ENCODE peak calls at places on chromosomes 3 and 15, in ten cellular contexts. One of them, this sample, is unnamed.

GRCh38 chr3:151379083-151379734 is 5.3 kb downstream of the P2RY12 start:
- DNase-seq in transverse colon: peak; percentile 11
- DNase-seq in heart left ventricle: no peak
- DNase-seq in IMR-90: no peak
- DNase-seq in uterus: no peak
- DNase-seq in esophagus squamous epithelium: no peak
- DNase-seq in A549: peak; percentile 29
- DNase-seq in breast epithelium: no peak
- DNase-seq in sigmoid colon: no peak
- DNase-seq in suprapubic skin: no peak
- DNase-seq in this sample: no peak

GRCh38 chr15:74633781-74634180 is 18.1 kb downstream of the CLK3 start:
- DNase-seq in sigmoid colon: no peak
- DNase-seq in A549: no peak
- DNase-seq in breast epithelium: no peak
- DNase-seq in suprapubic skin: no peak
- DNase-seq in transverse colon: no peak
- DNase-seq in esophagus squamous epithelium: no peak
- DNase-seq in uterus: no peak
- DNase-seq in IMR-90: no peak
- DNase-seq in heart left ventricle: no peak
- DNase-seq in this sample: no peak

GRCh38 chr3:36944012-36944640 is 728 bp downstream of the TRANK1 start:
- DNase-seq in heart left ventricle: peak; percentile 57
- DNase-seq in IMR-90: peak; percentile 59
- DNase-seq in transverse colon: peak; percentile 57
- DNase-seq in sigmoid colon: peak; percentile 80
- DNase-seq in esophagus squamous epithelium: no peak
- DNase-seq in A549: peak; percentile 49
- DNase-seq in breast epithelium: peak; percentile 21
- DNase-seq in uterus: peak; percentile 62
- DNase-seq in suprapubic skin: peak; percentile 80
- DNase-seq in this sample: peak; percentile 89

GRCh38 chr3:194642769-194643168 is 9.6 kb upstream of the TMEM44 start:
- DNase-seq in sigmoid colon: no peak
- DNase-seq in suprapubic skin: no peak
- DNase-seq in breast epithelium: no peak
- DNase-seq in esophagus squamous epithelium: no peak
- DNase-seq in heart left ventricle: no peak
- DNase-seq in IMR-90: no peak
- DNase-seq in A549: no peak
- DNase-seq in transverse colon: no peak
- DNase-seq in uterus: no peak
- DNase-seq in this sample: no peak

GRCh38 chr15:25061808-25062550 is 107.2 kb downstream of the SNRPN start:
- DNase-seq in esophagus squamous epithelium: no peak
- DNase-seq in uterus: peak; percentile 2
- DNase-seq in sigmoid colon: no peak
- DNase-seq in heart left ventricle: no peak
- DNase-seq in transverse colon: no peak
- DNase-seq in suprapubic skin: peak; percentile 45
- DNase-seq in IMR-90: no peak
- DNase-seq in breast epithelium: no peak
- DNase-seq in A549: no peak
- DNase-seq in this sample: no peak

GRCh38 chr3:31410411-31410810 is 122.3 kb upstream of the STT3B start:
- DNase-seq in esophagus squamous epithelium: no peak
- DNase-seq in A549: no peak
- DNase-seq in transverse colon: no peak
- DNase-seq in IMR-90: no peak
- DNase-seq in breast epithelium: no peak
- DNase-seq in suprapubic skin: no peak
- DNase-seq in uterus: no peak
- DNase-seq in heart left ventricle: no peak
- DNase-seq in sigmoid colon: no peak
- DNase-seq in this sample: no peak

GRCh38 chr3:43019168-43019765 is 40.2 kb downstream of the GASK1A start:
- DNase-seq in uterus: no peak
- DNase-seq in heart left ventricle: no peak
- DNase-seq in breast epithelium: no peak
- DNase-seq in transverse colon: no peak
- DNase-seq in suprapubic skin: peak; percentile 55
- DNase-seq in IMR-90: no peak
- DNase-seq in esophagus squamous epithelium: no peak
- DNase-seq in sigmoid colon: no peak
- DNase-seq in A549: no peak
- DNase-seq in this sample: peak; percentile 48

GRCh38 chr3:180870008-180870733 is 42.3 kb upstream of the FXR1 start:
- DNase-seq in heart left ventricle: peak; percentile 12
- DNase-seq in sigmoid colon: peak; percentile 68
- DNase-seq in breast epithelium: no peak
- DNase-seq in uterus: peak; percentile 36
- DNase-seq in esophagus squamous epithelium: no peak
- DNase-seq in A549: no peak
- DNase-seq in IMR-90: no peak
- DNase-seq in transverse colon: peak; percentile 9
- DNase-seq in suprapubic skin: peak; percentile 81
- DNase-seq in this sample: peak; percentile 86

GRCh38 chr3:133169669-133170068 is 131.5 kb downstream of the TMEM108 start:
- DNase-seq in A549: no peak
- DNase-seq in heart left ventricle: no peak
- DNase-seq in IMR-90: no peak
- DNase-seq in sigmoid colon: no peak
- DNase-seq in uterus: no peak
- DNase-seq in transverse colon: no peak
- DNase-seq in suprapubic skin: no peak
- DNase-seq in breast epithelium: no peak
- DNase-seq in esophagus squamous epithelium: no peak
- DNase-seq in this sample: no peak

GRCh38 chr3:133167340-133168024 is 129.3 kb downstream of the TMEM108 start:
- DNase-seq in heart left ventricle: no peak
- DNase-seq in A549: no peak
- DNase-seq in esophagus squamous epithelium: no peak
- DNase-seq in sigmoid colon: no peak
- DNase-seq in suprapubic skin: no peak
- DNase-seq in uterus: no peak
- DNase-seq in IMR-90: no peak
- DNase-seq in breast epithelium: no peak
- DNase-seq in transverse colon: no peak
- DNase-seq in this sample: no peak

GRCh38 chr3:133162906-133163305 is 124.7 kb downstream of the TMEM108 start:
- DNase-seq in uterus: no peak
- DNase-seq in IMR-90: no peak
- DNase-seq in breast epithelium: no peak
- DNase-seq in transverse colon: no peak
- DNase-seq in esophagus squamous epithelium: no peak
- DNase-seq in suprapubic skin: no peak
- DNase-seq in A549: no peak
- DNase-seq in heart left ventricle: no peak
- DNase-seq in sigmoid colon: no peak
- DNase-seq in this sample: no peak

GRCh38 chr3:133168025-133168401 is 129.8 kb downstream of the TMEM108 start:
- DNase-seq in sigmoid colon: no peak
- DNase-seq in transverse colon: no peak
- DNase-seq in uterus: no peak
- DNase-seq in suprapubic skin: no peak
- DNase-seq in breast epithelium: no peak
- DNase-seq in IMR-90: no peak
- DNase-seq in esophagus squamous epithelium: no peak
- DNase-seq in A549: no peak
- DNase-seq in heart left ventricle: no peak
- DNase-seq in this sample: no peak
- TF ChIP-seq CTCF in sigmoid colon: no peak
- TF ChIP-seq CTCF in transverse colon: no peak
- TF ChIP-seq CTCF in uterus: no peak
- TF ChIP-seq CTCF in suprapubic skin: no peak
- TF ChIP-seq CTCF in breast epithelium: no peak
- TF ChIP-seq CTCF in IMR-90: no peak
- TF ChIP-seq CTCF in esophagus squamous epithelium: no peak
- TF ChIP-seq CTCF in A549: no peak
- TF ChIP-seq CTCF in heart left ventricle: no peak
- TF ChIP-seq CTCF in this sample: no peak

DNA sequence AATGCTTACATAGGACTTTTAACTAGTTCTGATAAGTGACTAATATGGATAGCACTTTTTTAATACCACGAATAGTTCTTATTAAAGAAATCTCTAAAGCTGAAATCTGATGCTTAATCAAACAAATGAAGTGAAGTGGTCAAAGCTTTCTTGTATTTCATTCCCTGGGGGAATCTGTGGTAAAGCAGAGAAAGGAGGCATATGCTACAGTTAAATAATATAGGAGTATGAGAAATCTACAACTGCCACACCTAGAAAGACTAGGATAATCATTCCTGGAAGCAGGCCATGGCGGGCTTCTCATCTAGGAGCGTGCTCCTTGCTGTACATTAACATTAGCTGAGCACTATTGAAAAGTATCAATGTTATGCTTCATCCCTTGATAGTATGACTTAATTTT is 835.7 kb downstream of the OTOL1 start:
- DNase-seq in uterus: no peak
- DNase-seq in sigmoid colon: no peak
- DNase-seq in esophagus squamous epithelium: no peak
- DNase-seq in IMR-90: no peak
- DNase-seq in A549: no peak
- DNase-seq in suprapubic skin: no peak
- DNase-seq in heart left ventricle: no peak
- DNase-seq in transverse colon: no peak
- DNase-seq in breast epithelium: no peak
- DNase-seq in this sample: no peak
- H3K4me3 ChIP-seq in uterus: no peak overlapping the region
- H3K4me3 ChIP-seq in sigmoid colon: no peak overlapping the region
- H3K4me3 ChIP-seq in esophagus squamous epithelium: no peak overlapping the region
- H3K4me3 ChIP-seq in IMR-90: no peak overlapping the region
- H3K4me3 ChIP-seq in A549: no peak overlapping the region
- H3K4me3 ChIP-seq in suprapubic skin: no peak overlapping the region
- H3K4me3 ChIP-seq in heart left ventricle: no peak overlapping the region
- H3K4me3 ChIP-seq in transverse colon: no peak overlapping the region
- H3K4me3 ChIP-seq in breast epithelium: no peak overlapping the region
- H3K4me3 ChIP-seq in this sample: no peak overlapping the region

GRCh38 chr15:88622605-88622975 is 1.4 kb downstream of the AEN start:
- DNase-seq in transverse colon: no peak
- DNase-seq in sigmoid colon: peak; percentile 13
- DNase-seq in esophagus squamous epithelium: no peak
- DNase-seq in A549: no peak
- DNase-seq in uterus: no peak
- DNase-seq in IMR-90: no peak
- DNase-seq in suprapubic skin: no peak
- DNase-seq in breast epithelium: no peak
- DNase-seq in heart left ventricle: no peak
- DNase-seq in this sample: no peak

GRCh38 chr15:88619796-88620195 is 1.3 kb upstream of the AEN start:
- DNase-seq in suprapubic skin: no peak
- DNase-seq in uterus: no peak
- DNase-seq in esophagus squamous epithelium: no peak
- DNase-seq in transverse colon: no peak
- DNase-seq in breast epithelium: no peak
- DNase-seq in A549: no peak
- DNase-seq in IMR-90: no peak
- DNase-seq in heart left ventricle: no peak
- DNase-seq in sigmoid colon: no peak
- DNase-seq in this sample: no peak

GRCh38 chr15:88623061-88623460 is 1.9 kb downstream of the AEN start:
- DNase-seq in A549: peak; percentile 81
- DNase-seq in suprapubic skin: peak; percentile 44
- DNase-seq in IMR-90: peak; percentile 93
- DNase-seq in esophagus squamous epithelium: no peak
- DNase-seq in uterus: no peak
- DNase-seq in heart left ventricle: no peak
- DNase-seq in breast epithelium: no peak
- DNase-seq in transverse colon: no peak
- DNase-seq in sigmoid colon: peak; percentile 64
- DNase-seq in this sample: peak; percentile 80

GRCh38 chr15:88621789-88622604 is 857 bp downstream of the AEN start:
- DNase-seq in A549: peak; percentile 45
- DNase-seq in IMR-90: peak; percentile 67
- DNase-seq in breast epithelium: no peak
- DNase-seq in uterus: no peak
- DNase-seq in suprapubic skin: no peak
- DNase-seq in esophagus squamous epithelium: no peak
- DNase-seq in transverse colon: peak; percentile 52
- DNase-seq in heart left ventricle: no peak
- DNase-seq in sigmoid colon: peak; percentile 48
- DNase-seq in this sample: no peak

DNA sequence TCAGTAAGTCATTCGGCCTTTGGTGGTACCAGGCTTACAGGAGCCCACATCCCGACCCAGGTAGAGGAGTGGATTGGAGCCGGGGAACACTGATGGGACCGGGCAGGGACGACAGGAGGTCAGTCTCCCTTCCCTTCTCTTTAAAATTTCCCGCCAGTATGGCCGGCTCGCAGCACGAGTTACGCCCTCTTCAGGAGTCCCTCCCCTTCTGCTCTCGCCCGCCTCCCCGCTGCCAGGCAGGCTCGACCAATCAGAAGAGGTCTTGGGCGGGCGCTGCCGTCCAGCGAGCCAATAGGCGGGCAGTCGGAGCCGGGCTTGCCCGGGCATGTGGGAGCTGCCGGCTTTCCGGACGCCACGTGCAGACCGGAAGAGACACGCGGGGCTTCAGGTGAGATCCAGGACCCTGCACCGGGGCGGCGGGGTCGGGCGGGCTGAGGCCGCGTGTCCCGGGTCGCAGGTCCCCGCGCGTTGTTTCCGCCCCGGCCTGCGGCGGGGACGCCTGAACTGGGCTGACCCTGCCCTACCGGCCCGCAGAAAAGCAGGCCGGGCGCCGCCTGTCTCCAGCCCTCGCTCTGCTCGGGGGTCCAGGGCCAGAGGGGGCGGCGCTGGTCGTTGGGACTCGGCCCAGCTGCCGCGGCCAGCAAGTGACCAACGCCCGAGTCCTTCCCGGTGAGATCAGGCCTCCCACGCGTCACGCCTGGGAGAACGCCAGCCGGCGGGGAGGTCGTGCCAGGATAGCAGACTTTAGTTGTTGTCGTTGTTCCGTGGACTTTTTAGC is at the start of gene AEN:
- DNase-seq in sigmoid colon: peak; percentile 98
- DNase-seq in breast epithelium: peak; percentile 97
- DNase-seq in transverse colon: peak; percentile 96
- DNase-seq in uterus: peak; percentile 96
- DNase-seq in heart left ventricle: peak; percentile 96
- DNase-seq in esophagus squamous epithelium: peak; percentile 80
- DNase-seq in suprapubic skin: peak; percentile 97
- DNase-seq in IMR-90: peak; percentile 95
- DNase-seq in A549: peak; percentile 97
- DNase-seq in this sample: peak; percentile 99
- TF ChIP-seq POLR2A in sigmoid colon: no peak
- TF ChIP-seq POLR2A in breast epithelium: no peak
- TF ChIP-seq POLR2A in transverse colon: peak; percentile 23
- TF ChIP-seq POLR2A in uterus: peak; percentile 31
- TF ChIP-seq POLR2A in heart left ventricle: peak; percentile 49
- TF ChIP-seq POLR2A in esophagus squamous epithelium: peak; percentile 72
- TF ChIP-seq POLR2A in suprapubic skin: no peak
- TF ChIP-seq POLR2A in IMR-90: peak; percentile 84
- TF ChIP-seq POLR2A in A549: peak; percentile 65
- TF ChIP-seq POLR2A in this sample: no peak

GRCh38 chr3:72174043-72174442 is 389.1 kb upstream of the PROK2 start:
- DNase-seq in heart left ventricle: no peak
- DNase-seq in esophagus squamous epithelium: no peak
- DNase-seq in breast epithelium: no peak
- DNase-seq in IMR-90: no peak
- DNase-seq in uterus: no peak
- DNase-seq in sigmoid colon: no peak
- DNase-seq in suprapubic skin: no peak
- DNase-seq in A549: no peak
- DNase-seq in transverse colon: no peak
- DNase-seq in this sample: no peak

GRCh38 chr3:72169561-72170472 is 384.9 kb upstream of the PROK2 start:
- DNase-seq in breast epithelium: no peak
- DNase-seq in A549: no peak
- DNase-seq in heart left ventricle: no peak
- DNase-seq in transverse colon: no peak
- DNase-seq in IMR-90: no peak
- DNase-seq in esophagus squamous epithelium: no peak
- DNase-seq in uterus: no peak
- DNase-seq in suprapubic skin: no peak
- DNase-seq in sigmoid colon: no peak
- DNase-seq in this sample: no peak

GRCh38 chr3:72169120-72169519 is 384.2 kb upstream of the PROK2 start:
- DNase-seq in suprapubic skin: no peak
- DNase-seq in esophagus squamous epithelium: no peak
- DNase-seq in uterus: no peak
- DNase-seq in A549: no peak
- DNase-seq in sigmoid colon: no peak
- DNase-seq in transverse colon: no peak
- DNase-seq in IMR-90: no peak
- DNase-seq in breast epithelium: no peak
- DNase-seq in heart left ventricle: no peak
- DNase-seq in this sample: no peak

GRCh38 chr3:72171946-72172345 is 387.0 kb upstream of the PROK2 start:
- DNase-seq in IMR-90: no peak
- DNase-seq in uterus: peak; percentile 85
- DNase-seq in esophagus squamous epithelium: no peak
- DNase-seq in sigmoid colon: no peak
- DNase-seq in transverse colon: no peak
- DNase-seq in breast epithelium: no peak
- DNase-seq in A549: no peak
- DNase-seq in heart left ventricle: peak; percentile 30
- DNase-seq in suprapubic skin: no peak
- DNase-seq in this sample: no peak

GRCh38 chr3:72171461-72171860 is 386.5 kb upstream of the PROK2 start:
- DNase-seq in uterus: no peak
- DNase-seq in suprapubic skin: no peak
- DNase-seq in IMR-90: no peak
- DNase-seq in breast epithelium: no peak
- DNase-seq in transverse colon: no peak
- DNase-seq in heart left ventricle: no peak
- DNase-seq in esophagus squamous epithelium: no peak
- DNase-seq in sigmoid colon: no peak
- DNase-seq in A549: no peak
- DNase-seq in this sample: no peak
- TF ChIP-seq CTCF in uterus: no peak
- TF ChIP-seq CTCF in suprapubic skin: no peak
- TF ChIP-seq CTCF in IMR-90: no peak
- TF ChIP-seq CTCF in breast epithelium: no peak
- TF ChIP-seq CTCF in transverse colon: no peak
- TF ChIP-seq CTCF in heart left ventricle: no peak
- TF ChIP-seq CTCF in esophagus squamous epithelium: no peak
- TF ChIP-seq CTCF in sigmoid colon: no peak
- TF ChIP-seq CTCF in A549: no peak
- TF ChIP-seq CTCF in this sample: no peak